ENCODE peak calls at places on chromosome 16, in ten cellular contexts. One of them, this sample, is unnamed.

GRCh38 chr16:48511071-48511540 is 98.9 kb downstream of the N4BP1 start:
- DNase-seq in adipocyte: peak; percentile 69
- DNase-seq in Panc1: no peak
- DNase-seq in endodermal cell: no peak
- DNase-seq in tibial nerve: no peak
- DNase-seq in left ventricle myocardium inferior: no peak
- DNase-seq in right atrium auricular region: no peak
- DNase-seq in fibroblast of lung: peak; percentile 67
- DNase-seq in CD8-positive, alpha-beta memory T cell: no peak
- DNase-seq in tibial artery: no peak
- DNase-seq in this sample: no peak

GRCh38 chr16:84617068-84617630 is 729 bp downstream of the COTL1 start:
- DNase-seq in adipocyte: peak; percentile 49
- DNase-seq in right atrium auricular region: no peak
- DNase-seq in Panc1: no peak
- DNase-seq in tibial nerve: no peak
- DNase-seq in CD8-positive, alpha-beta memory T cell: no peak
- DNase-seq in left ventricle myocardium inferior: no peak
- DNase-seq in tibial artery: peak; percentile 35
- DNase-seq in fibroblast of lung: no peak
- DNase-seq in endodermal cell: peak; percentile 80
- DNase-seq in this sample: no peak

GRCh38 chr16:74896389-74897370 is 88.2 kb downstream of the WDR59 start:
- DNase-seq in Panc1: peak; percentile 33
- DNase-seq in right atrium auricular region: no peak
- DNase-seq in tibial artery: no peak
- DNase-seq in fibroblast of lung: peak; percentile 57
- DNase-seq in endodermal cell: no peak
- DNase-seq in tibial nerve: no peak
- DNase-seq in adipocyte: peak; percentile 65
- DNase-seq in left ventricle myocardium inferior: no peak
- DNase-seq in CD8-positive, alpha-beta memory T cell: no peak
- DNase-seq in this sample: no peak

GRCh38 chr16:82063456-82064082 is 28.5 kb downstream of the HSD17B2 start:
- DNase-seq in adipocyte: no peak
- DNase-seq in right atrium auricular region: no peak
- DNase-seq in left ventricle myocardium inferior: no peak
- DNase-seq in tibial artery: no peak
- DNase-seq in fibroblast of lung: no peak
- DNase-seq in CD8-positive, alpha-beta memory T cell: no peak
- DNase-seq in tibial nerve: no peak
- DNase-seq in endodermal cell: no peak
- DNase-seq in Panc1: no peak
- DNase-seq in this sample: no peak

GRCh38 chr16:76441391-76441790 is 164.2 kb downstream of the CNTNAP4 start:
- DNase-seq in fibroblast of lung: no peak
- DNase-seq in adipocyte: no peak
- DNase-seq in endodermal cell: no peak
- DNase-seq in tibial artery: no peak
- DNase-seq in right atrium auricular region: no peak
- DNase-seq in CD8-positive, alpha-beta memory T cell: no peak
- DNase-seq in Panc1: no peak
- DNase-seq in left ventricle myocardium inferior: no peak
- DNase-seq in tibial nerve: no peak
- DNase-seq in this sample: no peak

GRCh38 chr16:88676502-88677242 is 9.6 kb downstream of the SNAI3 start:
- DNase-seq in tibial artery: no peak
- DNase-seq in Panc1: no peak
- DNase-seq in adipocyte: no peak
- DNase-seq in endodermal cell: no peak
- DNase-seq in left ventricle myocardium inferior: no peak
- DNase-seq in CD8-positive, alpha-beta memory T cell: no peak
- DNase-seq in right atrium auricular region: no peak
- DNase-seq in fibroblast of lung: no peak
- DNase-seq in tibial nerve: no peak
- DNase-seq in this sample: no peak

GRCh38 chr16:25893332-25893731 is 201.6 kb downstream of the HS3ST4 start:
- DNase-seq in CD8-positive, alpha-beta memory T cell: no peak
- DNase-seq in adipocyte: no peak
- DNase-seq in left ventricle myocardium inferior: no peak
- DNase-seq in fibroblast of lung: no peak
- DNase-seq in tibial nerve: no peak
- DNase-seq in endodermal cell: peak; percentile 56
- DNase-seq in right atrium auricular region: no peak
- DNase-seq in Panc1: no peak
- DNase-seq in tibial artery: no peak
- DNase-seq in this sample: no peak

GRCh38 chr16:80591071-80591935 is 50.5 kb downstream of the DYNLRB2 start:
- DNase-seq in tibial nerve: no peak
- DNase-seq in endodermal cell: no peak
- DNase-seq in tibial artery: no peak
- DNase-seq in CD8-positive, alpha-beta memory T cell: no peak
- DNase-seq in Panc1: no peak
- DNase-seq in left ventricle myocardium inferior: no peak
- DNase-seq in adipocyte: no peak
- DNase-seq in fibroblast of lung: no peak
- DNase-seq in right atrium auricular region: no peak
- DNase-seq in this sample: no peak

DNA sequence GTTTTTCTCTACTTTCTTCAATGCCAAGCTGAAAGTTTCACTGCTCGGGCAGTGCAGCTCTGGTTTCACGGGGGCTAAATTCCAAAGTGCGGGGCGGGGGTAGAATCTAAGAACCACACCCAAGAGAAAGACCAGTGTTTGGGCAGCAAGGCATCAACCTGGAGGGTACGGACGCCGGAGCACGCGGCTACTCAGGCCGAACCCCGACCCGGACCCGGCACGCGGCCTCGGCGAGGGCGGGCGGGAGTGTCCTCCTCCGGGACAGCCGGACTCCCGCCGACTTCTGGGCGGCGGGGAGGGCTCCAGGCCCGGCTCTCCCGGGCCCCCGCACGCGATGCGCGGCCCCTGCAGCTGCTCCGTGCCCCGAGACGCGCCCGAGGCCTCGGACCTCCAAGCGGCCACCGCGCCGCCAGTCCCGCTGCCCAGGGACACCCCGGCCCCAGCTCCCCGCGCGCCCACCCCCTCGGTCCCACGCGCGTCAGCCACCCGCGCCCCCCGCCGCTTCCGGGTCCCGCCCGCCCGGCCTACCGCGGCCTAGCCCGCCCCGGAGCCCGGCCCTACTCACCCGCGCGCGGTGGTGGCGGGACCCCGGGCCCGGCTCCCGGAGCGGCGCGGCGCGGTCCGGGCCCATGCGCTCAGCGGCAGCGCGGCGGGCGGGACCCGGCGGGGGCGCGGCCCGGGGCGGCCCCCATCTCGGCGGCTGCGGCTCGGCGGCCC is 561 bp downstream of the AXIN1 start:
- DNase-seq in tibial nerve: no peak
- DNase-seq in CD8-positive, alpha-beta memory T cell: peak; percentile 31
- DNase-seq in adipocyte: peak; percentile 64
- DNase-seq in endodermal cell: no peak
- DNase-seq in tibial artery: no peak
- DNase-seq in right atrium auricular region: no peak
- DNase-seq in left ventricle myocardium inferior: peak; percentile 41
- DNase-seq in Panc1: no peak
- DNase-seq in fibroblast of lung: peak; percentile 6
- DNase-seq in this sample: peak; percentile 46
- H3K27me3 ChIP-seq in tibial nerve: no peaks in the 10 kb centered on the region
- H3K27me3 ChIP-seq in CD8-positive, alpha-beta memory T cell: no peaks in the 10 kb centered on the region
- H3K27me3 ChIP-seq in adipocyte: no peaks in the 10 kb centered on the region
- H3K27me3 ChIP-seq in endodermal cell: no peaks in the 10 kb centered on the region
- H3K27me3 ChIP-seq in tibial artery: no peaks in the 10 kb centered on the region
- H3K27me3 ChIP-seq in right atrium auricular region: no peaks in the 10 kb centered on the region
- H3K27me3 ChIP-seq in left ventricle myocardium inferior: no peaks in the 10 kb centered on the region
- H3K27me3 ChIP-seq in Panc1: no peaks in the 10 kb centered on the region
- H3K27me3 ChIP-seq in fibroblast of lung: no peaks in the 10 kb centered on the region
- H3K27me3 ChIP-seq in this sample: no peaks in the 10 kb centered on the region

GRCh38 chr16:11359370-11359769 is 14.1 kb downstream of the RMI2 start:
- DNase-seq in tibial artery: no peak
- DNase-seq in tibial nerve: no peak
- DNase-seq in endodermal cell: peak; percentile 44
- DNase-seq in fibroblast of lung: peak; percentile 71
- DNase-seq in right atrium auricular region: no peak
- DNase-seq in CD8-positive, alpha-beta memory T cell: no peak
- DNase-seq in adipocyte: peak; percentile 67
- DNase-seq in Panc1: no peak
- DNase-seq in left ventricle myocardium inferior: no peak
- DNase-seq in this sample: no peak
- H3K27me3 ChIP-seq in tibial artery: no peaks in the 10 kb centered on the region
- H3K27me3 ChIP-seq in tibial nerve: no peaks in the 10 kb centered on the region
- H3K27me3 ChIP-seq in endodermal cell: no peaks in the 10 kb centered on the region
- H3K27me3 ChIP-seq in fibroblast of lung: no peaks in the 10 kb centered on the region
- H3K27me3 ChIP-seq in right atrium auricular region: no peaks in the 10 kb centered on the region
- H3K27me3 ChIP-seq in CD8-positive, alpha-beta memory T cell: peaks cover 6% of the 10 kb centered on the region
- H3K27me3 ChIP-seq in adipocyte: no peaks in the 10 kb centered on the region
- H3K27me3 ChIP-seq in Panc1: no peaks in the 10 kb centered on the region
- H3K27me3 ChIP-seq in left ventricle myocardium inferior: no peaks in the 10 kb centered on the region
- H3K27me3 ChIP-seq in this sample: peaks cover 37% of the 10 kb centered on the region

DNA sequence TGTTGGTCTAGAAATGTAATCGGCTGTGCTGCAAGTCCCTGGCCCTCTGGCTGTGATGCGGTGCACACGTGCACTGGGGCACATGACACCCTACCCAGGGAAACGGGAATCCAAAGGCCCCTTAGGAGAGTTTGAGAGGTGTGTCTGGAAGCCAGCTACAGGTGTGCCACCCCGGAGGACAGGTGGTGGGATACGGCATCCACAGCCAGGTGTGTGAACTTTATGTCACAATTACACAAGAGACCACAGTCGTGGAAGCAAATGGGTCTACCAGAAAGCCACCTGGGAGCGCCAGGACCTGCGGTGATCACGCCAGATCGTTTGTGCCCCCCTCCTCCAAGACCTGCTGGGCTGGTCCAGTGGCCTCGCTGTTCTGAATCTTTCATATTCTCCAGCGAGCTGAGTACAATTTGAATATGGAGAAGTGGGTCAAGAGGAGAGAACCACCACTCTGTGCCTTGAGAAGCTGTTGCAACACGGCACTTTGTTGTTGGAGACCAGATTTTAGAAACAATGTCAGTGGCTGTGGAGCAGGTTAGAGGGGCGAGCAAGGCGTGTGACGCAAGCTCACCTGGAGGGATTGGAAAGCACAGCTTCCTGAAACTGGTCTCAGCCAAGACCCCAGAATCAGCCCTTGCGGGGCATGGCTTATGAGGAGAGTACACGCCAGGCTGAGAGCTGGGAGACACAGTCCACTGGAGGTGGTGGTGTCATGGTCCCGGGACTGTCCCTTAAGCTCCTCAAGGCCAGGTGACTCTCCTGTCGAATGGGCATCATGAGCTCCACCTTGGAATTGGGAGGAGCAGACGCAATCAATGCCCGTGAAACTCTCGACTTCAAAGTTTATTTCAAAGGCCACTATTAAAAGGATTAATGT is 37.4 kb downstream of the COX4I1 start:
- DNase-seq in tibial artery: no peak
- DNase-seq in Panc1: no peak
- DNase-seq in adipocyte: no peak
- DNase-seq in fibroblast of lung: no peak
- DNase-seq in CD8-positive, alpha-beta memory T cell: no peak
- DNase-seq in endodermal cell: no peak
- DNase-seq in tibial nerve: no peak
- DNase-seq in right atrium auricular region: no peak
- DNase-seq in left ventricle myocardium inferior: no peak
- DNase-seq in this sample: no peak
- H3K27me3 ChIP-seq in tibial artery: no peaks in the 10 kb centered on the region
- H3K27me3 ChIP-seq in Panc1: peaks cover 2% of the 10 kb centered on the region
- H3K27me3 ChIP-seq in adipocyte: peaks cover 63% of the 10 kb centered on the region
- H3K27me3 ChIP-seq in fibroblast of lung: no peaks in the 10 kb centered on the region
- H3K27me3 ChIP-seq in CD8-positive, alpha-beta memory T cell: no peaks in the 10 kb centered on the region
- H3K27me3 ChIP-seq in endodermal cell: peaks cover 7% of the 10 kb centered on the region
- H3K27me3 ChIP-seq in tibial nerve: no peaks in the 10 kb centered on the region
- H3K27me3 ChIP-seq in right atrium auricular region: no peaks in the 10 kb centered on the region
- H3K27me3 ChIP-seq in left ventricle myocardium inferior: peaks cover 92% of the 10 kb centered on the region
- H3K27me3 ChIP-seq in this sample: peaks cover 28% of the 10 kb centered on the region

GRCh38 chr16:71262391-71262790 is 26.8 kb downstream of the CMTR2 start:
- DNase-seq in fibroblast of lung: no peak
- DNase-seq in right atrium auricular region: no peak
- DNase-seq in left ventricle myocardium inferior: no peak
- DNase-seq in CD8-positive, alpha-beta memory T cell: no peak
- DNase-seq in endodermal cell: no peak
- DNase-seq in Panc1: no peak
- DNase-seq in tibial artery: no peak
- DNase-seq in tibial nerve: no peak
- DNase-seq in adipocyte: no peak
- DNase-seq in this sample: no peak
- H3K27me3 ChIP-seq in fibroblast of lung: no peaks in the 10 kb centered on the region
- H3K27me3 ChIP-seq in right atrium auricular region: no peaks in the 10 kb centered on the region
- H3K27me3 ChIP-seq in left ventricle myocardium inferior: peaks cover 30% of the 10 kb centered on the region
- H3K27me3 ChIP-seq in CD8-positive, alpha-beta memory T cell: no peaks in the 10 kb centered on the region
- H3K27me3 ChIP-seq in endodermal cell: no peaks in the 10 kb centered on the region
- H3K27me3 ChIP-seq in Panc1: peaks cover 2% of the 10 kb centered on the region
- H3K27me3 ChIP-seq in tibial artery: no peaks in the 10 kb centered on the region
- H3K27me3 ChIP-seq in tibial nerve: no peaks in the 10 kb centered on the region
- H3K27me3 ChIP-seq in adipocyte: no peaks in the 10 kb centered on the region
- H3K27me3 ChIP-seq in this sample: no peaks in the 10 kb centered on the region

DNA sequence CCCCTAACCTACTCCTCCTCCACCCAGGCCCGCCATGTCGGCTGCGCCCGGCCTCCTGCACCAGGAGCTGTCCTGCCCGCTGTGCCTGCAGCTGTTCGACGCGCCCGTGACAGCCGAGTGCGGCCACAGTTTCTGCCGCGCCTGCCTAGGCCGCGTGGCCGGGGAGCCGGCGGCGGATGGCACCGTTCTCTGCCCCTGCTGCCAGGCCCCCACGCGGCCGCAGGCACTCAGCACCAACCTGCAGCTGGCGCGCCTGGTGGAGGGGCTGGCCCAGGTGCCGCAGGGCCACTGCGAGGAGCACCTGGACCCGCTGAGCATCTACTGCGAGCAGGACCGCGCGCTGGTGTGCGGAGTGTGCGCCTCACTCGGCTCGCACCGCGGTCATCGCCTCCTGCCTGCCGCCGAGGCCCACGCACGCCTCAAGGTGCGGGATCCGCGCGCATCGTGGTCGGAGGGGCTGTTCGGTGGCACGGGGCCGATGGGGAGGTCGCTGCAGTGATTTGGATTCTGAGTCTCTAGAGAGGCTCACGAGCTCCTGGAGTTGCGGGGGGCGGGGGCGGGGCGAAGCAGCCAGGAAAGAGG is 877 bp downstream of the TRIM72 start:
- DNase-seq in CD8-positive, alpha-beta memory T cell: no peak
- DNase-seq in tibial artery: no peak
- DNase-seq in tibial nerve: no peak
- DNase-seq in endodermal cell: peak; percentile 79
- DNase-seq in Panc1: no peak
- DNase-seq in left ventricle myocardium inferior: no peak
- DNase-seq in adipocyte: no peak
- DNase-seq in fibroblast of lung: no peak
- DNase-seq in right atrium auricular region: no peak
- DNase-seq in this sample: no peak
- H3K27me3 ChIP-seq in CD8-positive, alpha-beta memory T cell: peaks cover 31% of the 10 kb centered on the region
- H3K27me3 ChIP-seq in tibial artery: no peaks in the 10 kb centered on the region
- H3K27me3 ChIP-seq in tibial nerve: no peaks in the 10 kb centered on the region
- H3K27me3 ChIP-seq in endodermal cell: peaks cover 52% of the 10 kb centered on the region
- H3K27me3 ChIP-seq in Panc1: no peaks in the 10 kb centered on the region
- H3K27me3 ChIP-seq in left ventricle myocardium inferior: peaks cover 53% of the 10 kb centered on the region
- H3K27me3 ChIP-seq in adipocyte: peaks cover 57% of the 10 kb centered on the region
- H3K27me3 ChIP-seq in fibroblast of lung: peaks cover 36% of the 10 kb centered on the region
- H3K27me3 ChIP-seq in right atrium auricular region: no peaks in the 10 kb centered on the region
- H3K27me3 ChIP-seq in this sample: peaks cover 24% of the 10 kb centered on the region

GRCh38 chr16:51149721-51150158 is 1.3 kb downstream of the SALL1 start:
- DNase-seq in right atrium auricular region: no peak
- DNase-seq in CD8-positive, alpha-beta memory T cell: no peak
- DNase-seq in endodermal cell: peak; percentile 67
- DNase-seq in left ventricle myocardium inferior: no peak
- DNase-seq in fibroblast of lung: no peak
- DNase-seq in adipocyte: no peak
- DNase-seq in Panc1: no peak
- DNase-seq in tibial artery: no peak
- DNase-seq in tibial nerve: no peak
- DNase-seq in this sample: no peak
- H3K27me3 ChIP-seq in right atrium auricular region: peaks cover 17% of the 10 kb centered on the region
- H3K27me3 ChIP-seq in CD8-positive, alpha-beta memory T cell: peaks cover under 1% of the 10 kb centered on the region
- H3K27me3 ChIP-seq in endodermal cell: no peaks in the 10 kb centered on the region
- H3K27me3 ChIP-seq in left ventricle myocardium inferior: peaks cover 99% of the 10 kb centered on the region
- H3K27me3 ChIP-seq in fibroblast of lung: peaks cover 39% of the 10 kb centered on the region
- H3K27me3 ChIP-seq in adipocyte: peaks cover under 1% of the 10 kb centered on the region
- H3K27me3 ChIP-seq in Panc1: no peaks in the 10 kb centered on the region
- H3K27me3 ChIP-seq in tibial artery: no peaks in the 10 kb centered on the region
- H3K27me3 ChIP-seq in tibial nerve: no peaks in the 10 kb centered on the region
- H3K27me3 ChIP-seq in this sample: peaks cover 44% of the 10 kb centered on the region